ENCODE peak calls at places on chromosomes 7 and 10, in six cellular contexts. X is neural crest cell; K is stimulated activated CD8-positive, alpha-beta memory T cell treated with anti-CD3 and anti-CD28 coated beads, Interleukin-15, amount 100 ng/mL, for 24 hours; I is PC-9; R is HEK293T; O is activated gamma-delta T cell treated with anti-CD3 and anti-CD28 coated beads, Interleukin-2, amount 50 U/mL, for 16 hours. V is an unnamed sample.

GRCh38 chr10:34598972-34599371 is 216.1 kb downstream of the PARD3 start:
- DNase-seq in K (no peak), I (no peak), O (no peak), X (no peak), R (no peak), V (no peak)

GRCh38 chr10:103497161-103497915 is 3.8 kb downstream of the NEURL1 start:
- DNase-seq in I (no peak), R (no peak), X (no peak), K (no peak), O (no peak), V (no peak)

GRCh38 chr7:82507365-82507975 is 63.9 kb upstream of the CACNA2D1 start:
- DNase-seq in O (no peak), R (no peak), K (no peak), X (no peak), I (no peak), V (no peak)

GRCh38 chr7:110718514-110719205 is 372.3 kb upstream of the LRRN3 start:
- DNase-seq in O (no peak), R (no peak), X (no peak), I (no peak), K (no peak), V (no peak)

GRCh38 chr10:93066544-93066913 is 5.9 kb downstream of the CYP26C1 start:
- DNase-seq in I (no peak), K (no peak), R (no peak), O (no peak), X (no peak), V (no peak)

GRCh38 chr7:95205821-95206220 is 118.5 kb downstream of the PON1 start:
- DNase-seq in I (peak; percentile 42), O (no peak), R (no peak), X (no peak), K (no peak), V (no peak)

GRCh38 chr7:93219877-93220276 is 6.4 kb downstream of the HEPACAM2 start:
- DNase-seq in O (no peak), I (no peak), R (no peak), X (no peak), K (no peak), V (no peak)

GRCh38 chr7:103636153-103636552 is 190.1 kb upstream of the SLC26A5 start:
- DNase-seq in X (no peak), K (no peak), I (no peak), O (no peak), R (no peak), V (no peak)

GRCh38 chr10:101071266-101071884 is 9.6 kb downstream of the KAZALD1 start:
- DNase-seq in R (no peak), K (no peak), O (no peak), X (no peak), I (no peak), V (no peak)

GRCh38 chr7:88668591-88668990 is 90.9 kb upstream of the ZNF804B start:
- DNase-seq in R (no peak), X (no peak), I (no peak), K (no peak), O (no peak), V (no peak)

GRCh38 chr7:121113288-121113687 is 124.8 kb downstream of the CPED1 start:
- DNase-seq in I (peak; percentile 43), X (no peak), K (no peak), O (no peak), R (no peak), V (no peak)

GRCh38 chr10:124092270-124093075 is 925 bp downstream of the CHST15 start:
- DNase-seq in O (no peak), K (no peak), X (peak; percentile 23), I (peak; percentile 43), R (peak; percentile 71), V (peak; percentile 42)

GRCh38 chr10:125283191-125283590 is 122.8 kb upstream of the CTBP2 start:
- DNase-seq in I (no peak), X (no peak), R (no peak), K (no peak), O (no peak), V (no peak)

GRCh38 chr10:51083280-51083986 is 9.1 kb downstream of the PRKG1 start:
- DNase-seq in O (no peak), K (no peak), R (no peak), I (no peak), X (no peak), V (peak; percentile 27)

GRCh38 chr10:101036726-101037125 is 5.7 kb downstream of the SFXN3 start:
- DNase-seq in K (no peak), O (no peak), I (no peak), R (no peak), X (no peak), V (no peak)

GRCh38 chr10:76397210-76397881 is 965.9 kb downstream of the LRMDA start:
- DNase-seq in I (no peak), X (no peak), O (no peak), K (no peak), R (no peak), V (peak; percentile 71)

GRCh38 chr10:113131611-113132330 is 181.7 kb downstream of the TCF7L2 start:
- DNase-seq in K (no peak), O (no peak), R (no peak), X (no peak), I (peak; percentile 59), V (peak; percentile 41)

GRCh38 chr10:132606536-132607316 is 69.1 kb downstream of the INPP5A start:
- DNase-seq in K (no peak), R (no peak), I (no peak), O (no peak), X (no peak), V (peak; percentile 73)

GRCh38 chr10:55630491-55631056 is 730.5 kb downstream of the ZWINT start:
- DNase-seq in O (no peak), X (peak; percentile 14), R (peak; percentile 34), K (no peak), I (no peak), V (no peak)

V was measured in uterus.